ENCODE peak calls at places on chromosome 2, in six cellular contexts. Q is lung; G is adrenal gland; C is CD4-positive, alpha-beta T cell; F is IMR-90; P is heart right ventricle. L is an unnamed sample.

GRCh38 chr2:51782874-51783765 is 751.2 kb upstream of the NRXN1 start:
- DNase-seq in P (no peak), C (no peak), G (no peak), F (peak), Q (no peak), L (no peak)

GRCh38 chr2:44937688-44938240 is 3.7 kb upstream of the SIX3 start:
- DNase-seq in F (no peak), C (no peak), G (no peak), Q (no peak), P (no peak), L (no peak)

GRCh38 chr2:164785447-164785846 is 56.2 kb downstream of the COBLL1 start:
- DNase-seq in G (no peak), C (no peak), F (no peak), P (no peak), Q (no peak), L (no peak)

GRCh38 chr2:23595601-23596251 is 210.7 kb downstream of the KLHL29 start:
- DNase-seq in C (no peak), G (peak), P (no peak), Q (peak), F (peak), L (no peak)

GRCh38 chr2:70965506-70965905 is 12.9 kb upstream of the ANKRD53 start:
- DNase-seq in C (no peak), Q (peak), F (no peak), G (peak), P (no peak), L (no peak)

GRCh38 chr2:153477096-153477555 is 1.4 kb downstream of the RPRM start:
- DNase-seq in Q (no peak), G (peak), F (no peak), C (no peak), P (peak), L (no peak)

GRCh38 chr2:149136111-149136510 is 97.6 kb downstream of the LYPD6B start:
- DNase-seq in F (no peak), G (no peak), C (no peak), P (no peak), Q (no peak), L (no peak)

GRCh38 chr2:74387346-74387745 is 7.2 kb upstream of the DCTN1 start:
- DNase-seq in P (no peak), Q (no peak), G (no peak), C (no peak), F (peak), L (no peak)

GRCh38 chr2:140851258-140851657 is 1279.6 kb downstream of the LRP1B start:
- DNase-seq in F (peak), P (no peak), C (no peak), Q (no peak), G (no peak), L (no peak)

GRCh38 chr2:3168230-3168891 is 209.3 kb downstream of the EIPR1 start:
- DNase-seq in F (peak), C (no peak), P (no peak), G (no peak), Q (no peak), L (no peak)

GRCh38 chr2:214057986-214058385 is 352.9 kb upstream of the VWC2L start:
- DNase-seq in F (no peak), C (no peak), Q (no peak), G (no peak), P (no peak), L (no peak)

GRCh38 chr2:237438082-237438925 is 24.3 kb upstream of the COL6A3 start:
- DNase-seq in P (no peak), Q (no peak), G (no peak), F (no peak), C (no peak), L (no peak)

GRCh38 chr2:199302851-199303250 is 154.9 kb downstream of the SATB2 start:
- DNase-seq in P (no peak), G (no peak), F (peak), Q (no peak), C (no peak), L (no peak)

GRCh38 chr2:199460101-199460671 is 2.4 kb upstream of the SATB2 start:
- DNase-seq in P (no peak), C (no peak), F (peak), G (no peak), Q (no peak), L (no peak)

GRCh38 chr2:60552851-60553495 is 481 bp downstream of the BCL11A start:
- DNase-seq in F (no peak), G (no peak), P (no peak), Q (no peak), C (no peak), L (no peak)
- H3K27ac ChIP-seq in F (no peak), G (peak), P (peak), Q (no peak), C (no peak), L (no peak)

DNA sequence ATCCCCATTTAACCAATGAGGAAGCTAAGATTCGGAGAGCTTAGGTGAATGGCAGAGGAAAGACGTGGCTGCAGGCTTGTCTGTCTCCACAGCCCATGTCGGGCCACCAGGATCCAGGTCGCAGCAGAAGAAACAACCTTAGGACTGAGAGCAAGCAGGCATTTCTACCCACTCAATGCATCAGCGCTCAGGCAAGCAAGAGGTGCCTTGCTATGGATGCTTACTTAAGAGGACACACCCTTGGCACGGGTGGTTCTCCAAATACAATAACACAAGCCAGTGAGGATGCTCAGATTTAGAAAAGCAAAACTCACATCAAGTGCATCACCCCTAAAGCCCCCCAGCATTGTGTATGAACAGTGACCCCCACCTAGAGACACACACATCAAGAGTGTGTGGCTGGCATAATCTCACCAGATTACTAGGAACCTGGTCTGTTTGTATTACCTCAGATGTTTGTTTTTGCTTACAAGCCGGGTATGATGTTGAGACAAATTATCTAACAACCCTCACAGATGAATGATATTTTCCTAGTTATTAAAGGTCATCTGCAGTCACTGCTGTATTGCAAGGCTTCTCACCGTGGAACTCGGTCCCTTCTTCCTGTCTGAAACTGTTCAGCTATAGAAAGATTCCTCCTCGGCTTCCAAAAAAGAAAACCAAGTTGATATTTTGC is 34.2 kb upstream of the NPAS2 start:
- DNase-seq in Q (no peak), F (no peak), G (no peak), C (no peak), P (no peak), L (no peak)
- H3K27ac ChIP-seq in Q (no peak), F (no peak), G (no peak), C (no peak), P (peak), L (no peak)

GRCh38 chr2:207765960-207766582 is 3.6 kb downstream of the FZD5 start:
- DNase-seq in P (no peak), F (no peak), Q (no peak), C (no peak), G (no peak), L (no peak)
- H3K27ac ChIP-seq in P (no peak), F (no peak), Q (peak), C (no peak), G (no peak), L (no peak)

GRCh38 chr2:216107320-216107719 is 1.8 kb upstream of the XRCC5 start:
- DNase-seq in Q (no peak), P (no peak), G (no peak), C (no peak), F (no peak), L (no peak)
- H3K27ac ChIP-seq in Q (no peak), P (no peak), G (peak), C (no peak), F (no peak), L (no peak)

GRCh38 chr2:212548459-212548815 is 9.8 kb upstream of the ERBB4 start:
- DNase-seq in G (peak), C (no peak), P (no peak), Q (no peak), F (peak), L (no peak)
- H3K27ac ChIP-seq in G (no peak), C (no peak), P (no peak), Q (no peak), F (no peak), L (no peak)

GRCh38 chr2:240898731-240899467 is 2.9 kb upstream of the MAB21L4 start:
- DNase-seq in C (no peak), G (no peak), P (no peak), F (no peak), Q (no peak), L (no peak)
- H3K27ac ChIP-seq in C (no peak), G (no peak), P (peak), F (no peak), Q (peak), L (no peak)

GRCh38 chr2:205657579-205657978 is 24.7 kb upstream of the NRP2 start:
- DNase-seq in C (no peak), Q (no peak), G (no peak), F (peak), P (no peak), L (no peak)
- H3K27ac ChIP-seq in C (no peak), Q (no peak), G (no peak), F (no peak), P (no peak), L (no peak)

DNA sequence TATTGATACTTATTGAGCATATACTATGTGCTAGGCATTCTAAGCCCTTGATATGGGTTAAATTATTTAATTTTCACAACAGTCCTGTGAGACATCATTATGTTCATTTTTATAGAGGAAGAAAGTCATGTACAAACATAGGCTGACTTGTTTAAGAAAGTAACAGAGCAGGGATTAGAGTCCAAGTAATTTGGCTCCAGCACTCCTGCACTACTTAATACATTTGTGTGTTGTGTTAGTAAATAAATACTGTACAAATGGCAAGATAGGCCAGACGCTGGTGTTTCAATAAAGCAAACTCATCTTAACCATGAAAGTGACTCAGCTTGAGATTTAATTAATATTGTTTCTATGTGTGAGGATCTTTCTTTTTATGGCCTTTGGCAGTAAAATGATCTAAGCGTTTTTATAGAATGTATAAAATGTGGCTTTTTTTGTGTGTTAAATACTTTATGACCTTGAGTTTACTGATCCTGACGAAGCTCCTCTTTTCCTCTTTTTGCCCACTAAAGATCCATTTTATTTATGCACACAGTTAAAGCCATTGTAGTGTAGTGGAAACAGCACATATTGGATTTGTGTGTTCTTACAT is 21.3 kb downstream of the NBEAL1 start:
- DNase-seq in F (no peak), G (no peak), Q (no peak), P (no peak), C (no peak), L (no peak)
- H3K27ac ChIP-seq in F (no peak), G (no peak), Q (no peak), P (peak), C (no peak), L (no peak)

GRCh38 chr2:98505991-98506664 is 61.5 kb downstream of the INPP4A start:
- DNase-seq in G (peak), C (no peak), F (no peak), Q (no peak), P (no peak), L (no peak)
- H3K27ac ChIP-seq in G (peak), C (no peak), F (no peak), Q (peak), P (peak), L (peak)

L was measured in substantia nigra.